ENCODE peak calls at places on chromosomes 12 and 14, in seven cellular contexts. S, H, O, N, E, G and L are unnamed samples.

GRCh38 chr14:67938046-67938445 is 118.5 kb downstream of the RAD51B start:
- DNase-seq in S (no peak), H (no peak), O (no peak), N (no peak), E (no peak), G (peak; percentile 4), L (no peak)

GRCh38 chr14:96240641-96241040 is 15.4 kb upstream of the BDKRB1 start:
- DNase-seq in S (no peak), H (no peak), O (no peak), N (no peak), E (no peak), G (no peak), L (no peak)

GRCh38 chr12:101243616-101244015 is 33.6 kb upstream of the SLC5A8 start:
- DNase-seq in S (no peak), H (no peak), O (no peak), N (no peak), E (no peak), G (no peak), L (no peak)

GRCh38 chr14:37167151-37168047 is 5.0 kb downstream of the SLC25A21 start:
- DNase-seq in S (peak; percentile 40), H (no peak), O (no peak), N (no peak), E (no peak), G (no peak), L (peak; percentile 11)

GRCh38 chr12:12331244-12331771 is 18.7 kb downstream of the MANSC1 start:
- DNase-seq in S (peak; percentile 53), H (peak; percentile 36), O (no peak), N (no peak), E (no peak), G (no peak), L (no peak)

GRCh38 chr12:54049164-54049563 is 4.5 kb upstream of the HOXC4 start:
- DNase-seq in S (no peak), H (no peak), O (no peak), N (no peak), E (no peak), G (no peak), L (no peak)

GRCh38 chr12:46560078-46560477 is 187.5 kb upstream of the SLC38A2 start:
- DNase-seq in S (no peak), H (no peak), O (no peak), N (no peak), E (no peak), G (no peak), L (no peak)

GRCh38 chr12:53754196-53754595 is 2.4 kb upstream of the CISTR start:
- DNase-seq in S (no peak), H (no peak), O (no peak), N (no peak), E (no peak), G (no peak), L (no peak)

GRCh38 chr14:85531594-85532391 is 1.8 kb downstream of the FLRT2 start:
- DNase-seq in S (peak; percentile 42), H (peak; percentile 55), O (no peak), N (no peak), E (peak; percentile 53), G (peak; percentile 86), L (peak; percentile 7)

GRCh38 chr12:48336564-48336963 is 14.2 kb downstream of the ZNF641 start:
- DNase-seq in S (peak; percentile 35), H (no peak), O (no peak), N (no peak), E (no peak), G (no peak), L (no peak)

GRCh38 chr12:76142305-76142704 is 57.8 kb upstream of the NAP1L1 start:
- DNase-seq in S (no peak), H (no peak), O (no peak), N (no peak), E (no peak), G (no peak), L (no peak)

GRCh38 chr12:5171701-5172100 is 128.0 kb downstream of the KCNA5 start:
- DNase-seq in S (peak; percentile 77), H (peak; percentile 61), O (no peak), N (no peak), E (no peak), G (peak; percentile 71), L (peak; percentile 77)

GRCh38 chr12:126369487-126370463 is 1304.5 kb downstream of the AACS start:
- DNase-seq in S (no peak), H (no peak), O (no peak), N (no peak), E (no peak), G (peak; percentile 44), L (peak; percentile 73)

GRCh38 chr14:45838597-45838996 is 585.6 kb upstream of the MIS18BP1 start:
- DNase-seq in S (no peak), H (no peak), O (no peak), N (no peak), E (no peak), G (no peak), L (no peak)

GRCh38 chr14:55249423-55249822 is 21.8 kb upstream of the FBXO34 start:
- DNase-seq in S (no peak), H (no peak), O (no peak), N (no peak), E (no peak), G (peak; percentile 50), L (peak; percentile 51)

GRCh38 chr12:93748672-93749403 is 71.7 kb downstream of the CRADD start:
- DNase-seq in S (no peak), H (no peak), O (no peak), N (no peak), E (no peak), G (no peak), L (no peak)